ENCODE peak calls at places on chromosomes 6 and 20, in five cellular contexts. O is breast epithelium, L is left ventricle myocardium inferior, R is lung, I is heart right ventricle. S is an unnamed sample.

GRCh38 chr6:28884423-28885148 is 39.2 kb downstream of the TRIM27 start:
- DNase-seq in L (no peak), I (no peak), O (no peak), R (no peak), S (no peak)

GRCh38 chr6:108163267-108163643 is 2.6 kb upstream of the NR2E1 start:
- DNase-seq in L (no peak), R (no peak), I (no peak), O (no peak), S (no peak)

GRCh38 chr6:49269190-49269589 is 193.9 kb downstream of the MMUT start:
- DNase-seq in L (no peak), O (no peak), R (no peak), I (no peak), S (no peak)

GRCh38 chr6:68901044-68901443 is 266.0 kb downstream of the ADGRB3 start:
- DNase-seq in I (no peak), R (no peak), O (no peak), L (no peak), S (no peak)

GRCh38 chr6:147936703-147937102 is 405.9 kb upstream of the SASH1 start:
- DNase-seq in R (no peak), L (no peak), I (no peak), O (no peak), S (no peak)

GRCh38 chr6:166586424-166587156 is at the start of gene RAMACL:
- DNase-seq in I (no peak), L (no peak), R (no peak), O (no peak), S (no peak)

GRCh38 chr20:60583741-60584140 is 625.5 kb downstream of the CDH26 start:
- DNase-seq in R (no peak), I (no peak), O (no peak), L (no peak), S (no peak)

GRCh38 chr6:14713008-14713452 is 532.8 kb upstream of the JARID2 start:
- DNase-seq in R (no peak), O (peak), I (peak), L (peak), S (no peak)

GRCh38 chr20:50450961-50451752 is 59.0 kb upstream of the PTPN1 start:
- DNase-seq in L (no peak), R (no peak), I (no peak), O (no peak), S (peak)

GRCh38 chr6:91149914-91150674 is 563.2 kb upstream of the MAP3K7 start:
- DNase-seq in I (no peak), L (no peak), R (no peak), O (no peak), S (no peak)

GRCh38 chr20:6644818-6645620 is 122.5 kb upstream of the BMP2 start:
- DNase-seq in O (no peak), L (no peak), I (no peak), R (no peak), S (no peak)

GRCh38 chr6:122289721-122290501 is 109.5 kb upstream of the HSF2 start:
- DNase-seq in R (no peak), O (no peak), I (no peak), L (no peak), S (no peak)

GRCh38 chr6:3500262-3501001 is 43.6 kb upstream of the SLC22A23 start:
- DNase-seq in O (no peak), I (no peak), L (no peak), R (no peak), S (no peak)

GRCh38 chr6:39892490-39893129 is 41.7 kb downstream of the MOCS1 start:
- DNase-seq in R (peak), L (peak), O (peak), I (peak), S (peak)

GRCh38 chr20:35768731-35769664 is 2.8 kb upstream of the PHF20 start:
- DNase-seq in L (peak), R (peak), O (peak), I (peak), S (peak)

GRCh38 chr6:140062042-140063041 is 687.9 kb upstream of the CITED2 start:
- DNase-seq in L (peak), O (peak), I (peak), R (peak), S (peak)

GRCh38 chr6:13331516-13332348 is 3.4 kb upstream of the TBC1D7 start:
- DNase-seq in O (no peak), R (no peak), L (no peak), I (no peak), S (no peak)

GRCh38 chr20:63642518-63643247 is 10.5 kb downstream of the STMN3 start:
- DNase-seq in I (no peak), R (no peak), O (peak), L (no peak), S (no peak)

GRCh38 chr6:161214722-161215121 is 59.1 kb downstream of the AGPAT4 start:
- DNase-seq in O (no peak), R (no peak), L (no peak), I (no peak), S (no peak)

GRCh38 chr6:28658475-28659249 is 133.0 kb downstream of the GPX5 start:
- DNase-seq in I (no peak), O (no peak), R (no peak), L (no peak), S (no peak)

GRCh38 chr6:101110814-101111213 is 229.7 kb upstream of the ASCC3 start:
- DNase-seq in I (no peak), O (no peak), R (no peak), L (no peak), S (no peak)

GRCh38 chr6:18405477-18406293 is 18.5 kb downstream of the RNF144B start:
- DNase-seq in L (no peak), O (no peak), I (no peak), R (no peak), S (no peak)

GRCh38 chr6:42748241-42748898 is 2.5 kb upstream of the TBCC start:
- DNase-seq in R (no peak), L (no peak), I (no peak), O (no peak), S (no peak)

GRCh38 chr20:51008718-51009117 is 14.2 kb downstream of the KCNG1 start:
- DNase-seq in L (no peak), I (no peak), R (no peak), O (no peak), S (no peak)

GRCh38 chr20:61748376-61748775 is 317.3 kb downstream of the TAF4 start:
- DNase-seq in I (no peak), R (no peak), L (no peak), O (no peak), S (no peak)

GRCh38 chr20:20003088-20003954 is 13.8 kb upstream of the NAA20 start:
- DNase-seq in R (no peak), L (no peak), O (peak), I (no peak), S (no peak)

GRCh38 chr6:132401120-132401940 is at the start of gene MOXD1:
- DNase-seq in I (peak), R (no peak), L (peak), O (no peak), S (peak)

GRCh38 chr6:167861424-167861823 is 34.7 kb downstream of the AFDN start:
- DNase-seq in L (no peak), I (no peak), O (no peak), R (no peak), S (no peak)

GRCh38 chr6:154928325-154928922 is 66.7 kb upstream of the TIAM2 start:
- DNase-seq in L (no peak), I (no peak), R (peak), O (no peak), S (no peak)

GRCh38 chr6:26450240-26450639 is 7.5 kb upstream of the BTN2A1 start:
- DNase-seq in L (no peak), O (no peak), R (no peak), I (no peak), S (no peak)

GRCh38 chr20:39985276-39985675 is 703.8 kb downstream of the MAFB start:
- DNase-seq in O (no peak), R (no peak), L (no peak), I (no peak), S (no peak)

GRCh38 chr6:11033825-11034224 is 10.3 kb downstream of the ELOVL2 start:
- DNase-seq in R (no peak), O (no peak), L (no peak), I (no peak), S (no peak)

GRCh38 chr6:52931351-52931750 is 21.9 kb upstream of the GSTA3 start:
- DNase-seq in R (peak), O (no peak), I (no peak), L (no peak), S (no peak)

GRCh38 chr6:97405818-97406409 is 122.9 kb upstream of the MMS22L start:
- DNase-seq in O (no peak), I (no peak), R (no peak), L (no peak), S (no peak)
- H3K4me3 ChIP-seq in O (no peak), I (no peak), R (no peak), L (no peak), S (no peak)

GRCh38 chr20:53919886-53920285 is 150.5 kb downstream of the BCAS1 start:
- DNase-seq in O (no peak), L (no peak), I (no peak), R (no peak), S (no peak)

GRCh38 chr20:53918010-53918311 is 152.4 kb downstream of the BCAS1 start:
- DNase-seq in I (no peak), L (no peak), R (no peak), O (no peak), S (no peak)

GRCh38 chr20:53917145-53918009 is 153.0 kb downstream of the BCAS1 start:
- DNase-seq in I (peak), O (peak), R (no peak), L (peak), S (peak)

GRCh38 chr20:53920647-53921245 is 149.6 kb downstream of the BCAS1 start:
- DNase-seq in I (no peak), O (no peak), L (no peak), R (no peak), S (no peak)

DNA sequence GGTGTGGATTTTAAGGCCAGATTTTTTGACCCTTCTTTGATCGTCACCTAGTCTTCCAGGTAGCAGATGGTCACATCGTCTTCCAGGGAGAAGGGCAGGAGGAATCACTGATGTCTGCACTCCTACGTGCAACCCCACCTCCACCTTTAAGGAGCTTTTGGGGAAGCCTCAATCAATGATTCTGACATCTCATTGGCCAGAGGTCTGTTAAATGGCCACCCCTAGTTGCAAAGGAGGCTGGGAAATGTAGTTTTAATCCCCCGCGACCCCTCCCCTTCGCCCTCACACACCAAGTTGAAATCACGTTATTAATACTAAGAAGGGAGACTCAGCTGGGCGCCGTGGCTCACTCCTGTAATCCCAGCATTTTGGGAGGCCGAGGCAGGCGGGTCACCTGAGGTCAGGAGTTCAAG is 151.4 kb downstream of the BCAS1 start:
- DNase-seq in I (no peak), R (no peak), L (no peak), O (no peak), S (no peak)
- H3K4me3 ChIP-seq in I (no peak), R (no peak), L (no peak), O (no peak), S (no peak)

DNA sequence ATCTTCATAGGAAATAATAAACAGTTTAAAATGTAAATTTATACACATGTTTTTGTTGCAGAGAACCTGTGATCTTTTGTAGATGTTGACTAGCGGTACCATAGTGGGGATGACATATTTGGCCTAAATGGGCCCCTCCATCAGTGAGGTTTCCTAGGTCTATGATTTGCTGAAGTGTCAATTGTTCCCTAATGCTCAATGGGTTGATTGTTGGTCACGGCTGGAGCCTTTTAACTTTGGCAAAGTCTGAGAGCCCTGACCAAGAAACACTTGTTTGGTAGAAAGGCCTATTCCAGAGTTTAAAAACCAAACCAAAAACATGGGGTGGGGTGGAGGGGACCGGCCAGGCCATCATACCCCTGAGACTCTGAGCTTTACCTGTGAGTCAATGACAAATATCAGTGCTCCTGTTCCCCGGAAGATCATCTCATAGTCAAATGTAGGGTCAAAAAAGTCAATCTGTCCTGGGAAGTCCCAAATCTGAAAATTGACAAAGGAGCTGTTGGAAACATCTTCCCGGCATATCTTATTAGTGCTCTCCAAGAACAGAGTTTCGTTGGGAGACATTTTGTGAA is 25.1 kb downstream of the RRAGD start:
- DNase-seq in O (no peak), R (no peak), L (no peak), I (no peak), S (no peak)
- H3K4me3 ChIP-seq in O (no peak), R (no peak), L (no peak), I (no peak), S (no peak)

GRCh38 chr6:31559606-31559957 is 12.2 kb downstream of the NFKBIL1 start:
- DNase-seq in I (no peak), R (no peak), L (no peak), O (no peak), S (no peak)
- H3K4me3 ChIP-seq in I (no peak), R (no peak), L (peak), O (no peak), S (no peak)

GRCh38 chr20:17971571-17972013 is 2.8 kb downstream of the MGME1 start:
- DNase-seq in R (no peak), L (no peak), I (no peak), O (peak), S (no peak)

GRCh38 chr20:17969884-17970409 is 1.1 kb downstream of the MGME1 start:
- DNase-seq in O (peak), I (no peak), R (peak), L (no peak), S (no peak)

GRCh38 chr20:17968366-17969275 is at the start of the genes MGME1 and SNX5:
- DNase-seq in R (peak), L (peak), I (peak), O (peak), S (peak)

GRCh38 chr20:17967595-17968365 is 814 bp downstream of the SNX5 start:
- DNase-seq in I (no peak), L (no peak), O (no peak), R (no peak), S (no peak)

DNA sequence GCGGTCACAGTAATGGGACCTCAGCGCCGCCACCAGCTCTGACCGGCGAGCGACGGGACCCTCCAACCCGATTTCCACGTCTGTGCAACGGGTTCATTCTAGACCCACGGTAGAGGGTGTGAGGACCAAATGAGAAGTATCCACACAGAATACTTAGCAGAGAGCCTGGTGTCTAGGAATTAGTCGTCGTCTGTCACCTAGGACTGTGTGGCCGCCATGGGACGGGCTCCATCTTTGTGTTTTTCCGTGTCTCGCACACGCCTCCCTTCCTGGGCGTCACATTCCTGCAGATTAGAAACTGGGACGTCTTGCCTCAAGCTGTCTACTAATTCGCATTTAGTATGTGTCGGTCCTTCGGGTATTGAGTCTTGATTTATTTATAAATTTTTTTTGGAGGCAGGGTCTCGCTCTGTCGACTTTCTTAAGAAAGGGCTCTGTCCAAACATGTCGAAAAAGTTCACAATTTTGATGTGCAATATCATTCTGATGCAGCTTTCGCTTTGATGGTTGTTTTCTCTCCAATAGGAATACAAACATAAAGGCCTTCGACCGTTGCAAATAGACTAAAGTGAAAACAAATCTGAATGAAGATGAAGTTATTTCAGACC is 562 bp downstream of the MGME1 start:
- DNase-seq in I (no peak), O (peak), R (no peak), L (no peak), S (peak)
- H3K4me3 ChIP-seq in I (peak), O (peak), R (peak), L (peak), S (peak)

GRCh38 chr6:30914854-30915590 is 984 bp downstream of the VARS2 start:
- DNase-seq in I (no peak), L (no peak), R (no peak), O (no peak), S (no peak)
- H3K4me3 ChIP-seq in I (peak), L (peak), R (peak), O (peak), S (no peak)

DNA sequence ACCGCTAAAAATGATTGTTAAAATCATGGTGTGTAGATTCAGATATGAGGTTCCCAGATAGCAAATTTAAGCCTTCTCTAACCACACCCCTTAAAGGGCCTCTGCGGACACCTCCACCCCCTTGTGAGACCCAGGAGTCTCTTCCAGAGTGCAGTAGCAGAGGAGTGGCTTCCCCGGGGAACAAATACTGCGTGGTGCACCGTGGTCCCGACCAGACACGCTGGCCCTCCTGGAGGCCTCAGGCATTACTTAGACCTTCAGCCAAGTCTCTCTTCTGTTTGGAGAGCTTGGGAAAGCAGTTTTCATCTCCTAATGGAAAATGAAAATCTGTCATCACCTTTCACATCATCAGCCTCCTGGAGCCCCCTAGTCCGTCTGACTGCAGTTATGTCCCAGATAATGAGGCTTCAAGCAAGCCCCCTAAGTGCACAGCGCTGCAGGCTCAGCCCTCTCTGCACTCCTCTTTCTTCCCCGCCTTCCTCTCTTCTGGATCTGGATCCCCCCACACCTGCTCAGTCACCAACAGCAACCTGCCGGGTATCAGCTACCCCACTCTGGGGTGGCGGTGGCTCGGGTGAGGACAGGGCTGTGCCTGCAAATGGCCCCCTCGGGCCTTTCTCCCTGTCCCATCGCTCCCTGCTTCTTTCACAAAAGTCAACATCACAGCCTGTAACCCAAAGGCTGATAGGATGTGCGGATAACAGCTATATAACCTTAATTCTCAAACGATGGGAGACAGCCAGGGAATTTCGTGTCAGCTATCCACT is 58.8 kb upstream of the TAGAP start:
- DNase-seq in L (no peak), R (no peak), O (no peak), I (no peak), S (no peak)
- H3K4me3 ChIP-seq in L (no peak), R (no peak), O (no peak), I (no peak), S (no peak)

GRCh38 chr20:708956-709355 is 33.4 kb upstream of the SCRT2 start:
- DNase-seq in I (no peak), O (no peak), L (no peak), R (no peak), S (no peak)

GRCh38 chr20:709421-709820 is 33.8 kb upstream of the SCRT2 start:
- DNase-seq in L (peak), R (no peak), O (no peak), I (peak), S (no peak)

GRCh38 chr20:710762-711120 is 35.1 kb upstream of the SCRT2 start:
- DNase-seq in I (no peak), R (no peak), O (no peak), L (no peak), S (no peak)

GRCh38 chr20:711526-711925 is 35.9 kb upstream of the SCRT2 start:
- DNase-seq in R (no peak), O (no peak), L (no peak), I (no peak), S (peak)

GRCh38 chr20:709864-710761 is 34.5 kb upstream of the SCRT2 start:
- DNase-seq in R (no peak), O (no peak), I (no peak), L (no peak), S (peak)
- H3K4me3 ChIP-seq in R (no peak), O (peak), I (peak), L (peak), S (no peak)

DNA sequence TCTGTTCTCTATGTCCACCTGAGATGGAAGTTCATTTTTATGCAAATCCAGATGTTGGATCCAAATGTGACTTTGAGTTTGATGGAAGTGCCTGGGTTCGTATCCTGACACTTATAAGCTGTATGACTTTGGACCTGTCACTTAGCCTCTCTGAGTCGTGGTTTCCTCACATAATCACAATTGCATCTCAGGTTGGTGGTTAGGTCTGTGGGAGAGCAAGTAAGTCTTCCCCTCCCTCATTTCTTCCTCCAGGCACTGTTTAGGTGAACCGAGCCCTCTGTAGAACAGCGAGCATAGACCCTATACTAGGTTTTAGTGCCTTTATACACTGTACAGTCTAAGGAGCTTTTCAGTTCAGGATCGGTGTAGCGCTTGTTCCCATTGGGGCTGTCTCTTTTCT is 11.6 kb downstream of the TOX2 start:
- DNase-seq in L (no peak), I (no peak), R (no peak), O (no peak), S (no peak)
- H3K4me3 ChIP-seq in L (no peak), I (no peak), R (no peak), O (no peak), S (no peak)